ENCODE peak calls at places on chromosomes 4 and X, in ten cellular contexts. H, Y, L, A, Z, K, O, P, R and D are unnamed samples.

GRCh38 chr4:101501421-101501820 is 154.1 kb upstream of the PPP3CA start:
- DNase-seq in H (no peak), Y (no peak), A (no peak), R (no peak), Z (no peak), P (no peak), O (no peak), K (no peak), L (no peak), D (no peak)

GRCh38 chrX:19566359-19567141 is 51.2 kb upstream of the MAP3K15 start:
- DNase-seq in A (no peak), O (no peak), P (no peak), K (no peak), Y (no peak), Z (peak; percentile 9), L (no peak), R (no peak), H (no peak), D (no peak)

GRCh38 chr4:152246659-152247058 is 289.2 kb downstream of the FBXW7 start:
- DNase-seq in H (no peak), Y (no peak), K (no peak), L (no peak), O (no peak), P (no peak), A (no peak), R (no peak), Z (no peak), D (no peak)

GRCh38 chr4:74638001-74638400 is 156.3 kb downstream of the BTC start:
- DNase-seq in Z (no peak), H (no peak), A (no peak), R (no peak), K (no peak), Y (no peak), L (no peak), O (no peak), P (no peak), D (no peak)

GRCh38 chr4:154088741-154089140 is 299.9 kb upstream of the SFRP2 start:
- DNase-seq in P (no peak), K (no peak), L (no peak), O (no peak), Y (no peak), R (no peak), A (no peak), H (no peak), Z (no peak), D (no peak)

GRCh38 chrX:73215263-73215662 is 612 bp upstream of the NAP1L2 start:
- DNase-seq in Y (no peak), H (no peak), O (no peak), Z (no peak), A (no peak), P (no peak), R (no peak), L (no peak), K (no peak), D (no peak)

GRCh38 chr4:7719354-7720174 is 220.1 kb downstream of the AFAP1 start:
- DNase-seq in A (peak; percentile 78), R (peak; percentile 79), H (peak; percentile 35), Y (peak; percentile 69), P (peak; percentile 76), K (peak; percentile 49), L (peak; percentile 55), Z (peak; percentile 63), O (no peak), D (peak; percentile 62)

GRCh38 chr4:148447672-148448071 is 5.5 kb upstream of the NR3C2 start:
- DNase-seq in K (no peak), R (no peak), P (no peak), Y (peak; percentile 64), H (no peak), Z (no peak), O (no peak), L (no peak), A (no peak), D (no peak)

GRCh38 chr4:173919196-173919595 is 364.3 kb downstream of the FBXO8 start:
- DNase-seq in L (no peak), H (no peak), K (no peak), P (no peak), R (no peak), Y (no peak), Z (no peak), O (no peak), A (no peak), D (no peak)

GRCh38 chr4:168831919-168832745 is 177.9 kb downstream of the CBR4 start:
- DNase-seq in O (peak; percentile 90), K (peak; percentile 88), R (peak; percentile 75), Z (peak; percentile 82), P (peak; percentile 88), L (peak; percentile 84), Y (peak; percentile 80), A (peak; percentile 76), H (peak; percentile 84), D (peak; percentile 82)

GRCh38 chrX:66144258-66144657 is 19.8 kb upstream of the HEPH start:
- DNase-seq in H (no peak), O (no peak), P (no peak), A (no peak), L (no peak), K (no peak), R (no peak), Y (no peak), Z (no peak), D (no peak)

GRCh38 chrX:109826954-109827708 is 94.1 kb upstream of the ACSL4 start:
- DNase-seq in K (no peak), A (peak; percentile 21), Y (no peak), H (no peak), Z (no peak), O (no peak), P (no peak), L (no peak), R (no peak), D (no peak)

GRCh38 chr4:16199132-16199531 is 27.1 kb downstream of the TAPT1 start:
- DNase-seq in L (no peak), H (no peak), Y (peak; percentile 55), R (no peak), A (no peak), P (no peak), O (no peak), Z (no peak), K (no peak), D (no peak)

GRCh38 chr4:46946914-46947313 is 37.9 kb upstream of the COX7B2 start:
- DNase-seq in O (no peak), H (no peak), K (no peak), R (no peak), P (no peak), A (no peak), Y (no peak), L (no peak), Z (no peak), D (no peak)

DNA sequence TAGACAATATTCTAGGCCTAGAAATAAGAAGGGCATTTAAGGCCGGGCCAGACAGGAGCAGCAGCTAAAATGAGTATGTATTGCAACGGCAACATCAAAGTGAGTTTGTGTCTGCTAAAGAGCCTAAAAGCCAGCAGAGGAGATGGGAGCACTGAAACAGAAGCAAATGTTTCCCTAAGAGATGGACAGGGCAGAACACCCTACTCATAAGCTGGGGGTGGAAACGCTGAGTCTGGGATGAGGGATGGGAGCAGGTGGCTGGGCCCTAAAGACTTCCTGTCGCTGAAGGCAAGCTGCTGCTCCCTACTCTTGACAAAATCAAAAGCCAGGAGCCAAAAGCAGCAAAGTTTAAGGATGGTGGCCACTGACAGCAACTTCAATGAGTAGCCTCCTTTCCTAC is 40.5 kb upstream of the NAP1L5 start:
- DNase-seq in Y (no peak), K (no peak), Z (no peak), O (no peak), P (peak; percentile 67), L (no peak), A (no peak), H (no peak), R (no peak), D (no peak)
- H3K4me1 ChIP-seq in Y (no peaks in the 10 kb centered on the region), K (peaks cover 23% of the 10 kb centered on the region), Z (no peaks in the 10 kb centered on the region), O (peaks cover 16% of the 10 kb centered on the region), P (peaks cover 48% of the 10 kb centered on the region), L (peaks cover 20% of the 10 kb centered on the region), A (no peaks in the 10 kb centered on the region), H (peaks cover 15% of the 10 kb centered on the region), R (no peaks in the 10 kb centered on the region), D (peaks cover 19% of the 10 kb centered on the region)

GRCh38 chr4:3766791-3767561 is 791 bp downstream of the ADRA2C start:
- DNase-seq in P (no peak), H (no peak), Z (peak; percentile 4), K (no peak), O (no peak), Y (peak; percentile 71), R (no peak), A (no peak), L (no peak), D (no peak)

GRCh38 chr4:3767569-3768288 is 1.5 kb downstream of the ADRA2C start:
- DNase-seq in Z (peak; percentile 45), O (no peak), L (no peak), A (no peak), Y (no peak), R (no peak), K (no peak), P (no peak), H (no peak), D (no peak)

GRCh38 chr4:3766207-3766790 is at the start of gene ADRA2C:
- DNase-seq in R (peak; percentile 74), O (no peak), Z (peak; percentile 15), P (peak; percentile 66), Y (peak; percentile 46), A (peak; percentile 19), H (no peak), K (no peak), L (peak; percentile 42), D (no peak)

GRCh38 chr4:3762753-3763511 is 3.3 kb upstream of the ADRA2C start:
- DNase-seq in O (no peak), H (no peak), P (no peak), K (no peak), A (no peak), L (no peak), Y (no peak), Z (no peak), R (no peak), D (no peak)

GRCh38 chr4:3765271-3766206 is 646 bp upstream of the ADRA2C start:
- DNase-seq in A (peak; percentile 42), O (no peak), R (peak; percentile 85), Y (peak; percentile 73), L (peak; percentile 42), P (peak; percentile 76), K (peak; percentile 32), Z (peak; percentile 21), H (no peak), D (no peak)
- TF ChIP-seq CTCF in A (peak; percentile 56), O (no peak), R (no peak), Y (peak; percentile 30), L (peak; percentile 45), P (peak; percentile 39), K (no peak), Z (no peak), H (no peak), D (no peak)

DNA sequence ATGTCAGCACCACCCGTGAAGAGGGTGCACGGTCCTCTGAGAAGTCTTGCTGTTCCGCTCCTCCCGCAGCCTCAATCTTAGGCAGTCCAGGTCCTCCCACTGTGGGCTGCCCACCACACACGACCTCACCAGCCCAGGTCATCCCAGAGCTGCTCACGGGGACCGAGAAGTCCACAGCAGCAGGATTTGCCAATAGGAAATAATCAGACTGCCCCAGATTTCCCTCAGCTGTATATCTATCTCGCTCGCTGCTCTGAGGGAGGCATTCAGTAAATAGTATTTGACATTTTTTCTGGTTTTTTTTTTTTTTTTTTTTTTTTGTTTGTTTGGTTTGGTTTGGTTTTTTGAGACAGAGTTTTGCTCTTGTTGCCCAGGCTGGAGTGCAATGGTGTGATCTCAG is 83.8 kb downstream of the STOX2 start:
- DNase-seq in K (no peak), P (no peak), O (no peak), L (no peak), Z (no peak), A (no peak), H (no peak), R (no peak), Y (no peak), D (no peak)
- H3K4me1 ChIP-seq in K (peaks cover 17% of the 10 kb centered on the region), P (peaks cover 6% of the 10 kb centered on the region), O (peaks cover 26% of the 10 kb centered on the region), L (peaks cover 63% of the 10 kb centered on the region), Z (peaks cover 12% of the 10 kb centered on the region), A (peaks cover 22% of the 10 kb centered on the region), H (no peaks in the 10 kb centered on the region), R (peaks cover 7% of the 10 kb centered on the region), Y (peaks cover 11% of the 10 kb centered on the region), D (peaks cover 21% of the 10 kb centered on the region)

GRCh38 chrX:154710309-154710708 is 40.6 kb downstream of the GAB3 start:
- DNase-seq in Y (no peak), O (no peak), P (no peak), K (no peak), R (peak; percentile 28), Z (no peak), A (no peak), L (no peak), H (no peak), D (no peak)
- TF ChIP-seq CTCF in Y (peak; percentile 24), O (no peak), P (no peak), K (no peak), R (peak; percentile 42), Z (no peak), A (no peak), L (no peak), H (no peak), D (no peak)